ENCODE peak calls at places on chromosomes 1 and 21, in five cellular contexts. L is cardiac muscle cell, E is neural crest cell, J is HL-60, N is transverse colon. P is an unnamed sample.
A peak's percentile ranks its signal among the peaks of the same experiment; 100 is the strongest.

GRCh38 chr1:208807446-208808117 is 563.4 kb upstream of the PLXNA2 start:
- DNase-seq in J (peak; percentile 33), N (no peak), E (no peak), L (no peak), P (no peak)

GRCh38 chr1:240555524-240555923 is 56.4 kb downstream of the GREM2 start:
- DNase-seq in J (no peak), L (no peak), N (no peak), E (no peak), P (peak; percentile 5)

GRCh38 chr1:155003227-155003765 is 694 bp downstream of the ZBTB7B start:
- DNase-seq in J (peak; percentile 54), L (peak; percentile 34), E (no peak), N (peak; percentile 43), P (no peak)

GRCh38 chr1:28328228-28328648 is 602 bp upstream of the MED18 start:
- DNase-seq in N (no peak), J (no peak), L (no peak), E (no peak), P (no peak)

GRCh38 chr1:53469373-53469772 is 10.2 kb downstream of the DMRTB1 start:
- DNase-seq in J (no peak), E (no peak), N (no peak), L (no peak), P (no peak)

GRCh38 chr21:14523234-14523633 is 22.9 kb downstream of the SAMSN1 start:
- DNase-seq in L (peak; percentile 10), J (peak; percentile 43), N (no peak), E (no peak), P (no peak)

GRCh38 chr1:28885472-28885877 is 28.9 kb upstream of the EPB41 start:
- DNase-seq in J (no peak), N (no peak), E (no peak), L (no peak), P (no peak)

GRCh38 chr1:197913495-197914276 is 3.5 kb upstream of the LHX9 start:
- DNase-seq in N (no peak), E (no peak), J (no peak), L (no peak), P (no peak)

GRCh38 chr1:19772053-19772452 is 27.7 kb downstream of the TMCO4 start:
- DNase-seq in L (no peak), E (no peak), J (no peak), N (no peak), P (no peak)

GRCh38 chr1:40462956-40463590 is 12.8 kb downstream of the ZFP69B start:
- DNase-seq in L (no peak), E (no peak), N (no peak), J (no peak), P (no peak)

GRCh38 chr1:26614655-26615411 is 81.0 kb upstream of the ARID1A start:
- DNase-seq in E (no peak), N (no peak), J (no peak), L (no peak), P (no peak)

GRCh38 chr1:26610781-26611180 is 81.2 kb downstream of the RPS6KA1 start:
- DNase-seq in L (no peak), E (no peak), N (no peak), J (no peak), P (no peak)

GRCh38 chr1:26607191-26607590 is 77.6 kb downstream of the RPS6KA1 start:
- DNase-seq in N (no peak), E (no peak), L (peak; percentile 57), J (peak; percentile 59), P (no peak)

GRCh38 chr1:26603856-26604255 is 74.3 kb downstream of the RPS6KA1 start:
- DNase-seq in J (no peak), E (no peak), N (no peak), L (no peak), P (no peak)

DNA sequence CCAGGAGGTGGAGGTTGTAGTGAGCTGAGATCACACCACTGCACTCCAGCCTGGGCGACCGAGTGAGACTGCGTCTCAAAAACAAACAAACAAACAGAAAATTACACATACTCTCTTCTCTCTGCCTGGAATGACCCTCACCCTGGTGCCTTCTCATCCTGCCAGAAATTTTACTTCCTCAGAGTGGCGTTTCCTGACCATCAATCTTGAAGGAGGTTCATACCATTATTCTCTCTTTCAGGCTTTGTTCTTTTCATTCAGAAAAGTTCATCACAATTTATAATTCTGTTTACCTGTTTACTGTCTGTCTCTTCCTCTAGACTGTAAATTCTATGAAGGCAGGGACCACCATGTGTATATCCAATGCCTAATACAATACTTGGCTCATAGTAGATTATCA is 79.3 kb downstream of the RPS6KA1 start:
- DNase-seq in N (no peak), E (no peak), L (peak; percentile 37), J (no peak), P (no peak)
- TF ChIP-seq CTCF in N (no peak), E (no peak), L (no peak), J (no peak), P (no peak)

DNA sequence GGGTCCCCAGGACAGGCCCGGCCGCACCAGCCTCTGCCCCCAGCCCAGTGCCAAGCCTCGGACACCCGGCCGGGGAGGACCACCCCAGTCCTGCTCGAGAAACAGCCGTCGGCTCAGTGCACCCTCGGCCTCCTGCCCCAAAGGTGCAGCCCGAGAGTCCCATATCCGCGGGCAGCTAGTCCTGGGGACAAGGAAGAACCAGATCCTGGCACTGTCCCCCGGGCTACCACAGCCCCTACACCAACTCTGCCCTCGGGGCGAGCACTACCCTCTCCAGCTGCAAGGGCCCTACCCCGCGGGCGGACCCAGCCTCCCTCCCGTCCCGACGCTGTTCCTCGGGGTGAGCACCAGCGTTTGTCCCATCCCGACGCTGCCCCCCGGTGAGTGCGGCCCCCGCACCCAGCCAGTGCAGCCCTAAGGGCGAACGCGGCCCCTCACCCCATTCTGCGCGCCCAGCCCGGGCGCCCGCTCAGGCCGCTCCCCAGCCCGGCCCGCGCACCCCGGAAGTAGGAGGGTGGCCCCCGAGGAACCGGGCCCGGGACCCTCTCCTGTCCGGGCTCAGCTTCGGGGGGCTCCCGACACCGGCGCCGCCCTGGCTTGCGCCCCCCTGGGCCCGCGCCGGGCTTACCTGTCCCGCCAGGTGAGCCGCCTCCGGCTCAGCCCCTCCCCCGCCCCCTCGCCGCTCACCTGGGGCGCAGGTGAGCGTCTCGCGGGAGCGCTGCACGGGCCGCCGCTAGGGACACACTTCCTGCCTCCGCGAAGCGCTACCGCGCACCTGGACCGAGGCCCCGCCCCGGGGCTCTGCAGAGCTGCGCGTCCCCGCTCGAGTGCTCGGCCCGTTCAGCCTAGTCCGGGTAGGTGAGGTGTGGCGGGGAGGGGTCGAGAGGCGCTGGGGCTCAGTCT is at the start of gene KDF1:
- DNase-seq in J (no peak), L (no peak), E (no peak), N (peak; percentile 90), P (no peak)
- TF ChIP-seq CTCF in J (no peak), L (no peak), E (no peak), N (peak; percentile 42), P (peak; percentile 9)

GRCh38 chr1:157994081-157994581 is 686 bp downstream of the KIRREL1 start:
- DNase-seq in E (no peak), J (no peak), N (no peak), L (no peak), P (no peak)
- TF ChIP-seq CTCF in E (peak; percentile 21), J (no peak), N (no peak), L (peak; percentile 22), P (peak; percentile 40)

DNA sequence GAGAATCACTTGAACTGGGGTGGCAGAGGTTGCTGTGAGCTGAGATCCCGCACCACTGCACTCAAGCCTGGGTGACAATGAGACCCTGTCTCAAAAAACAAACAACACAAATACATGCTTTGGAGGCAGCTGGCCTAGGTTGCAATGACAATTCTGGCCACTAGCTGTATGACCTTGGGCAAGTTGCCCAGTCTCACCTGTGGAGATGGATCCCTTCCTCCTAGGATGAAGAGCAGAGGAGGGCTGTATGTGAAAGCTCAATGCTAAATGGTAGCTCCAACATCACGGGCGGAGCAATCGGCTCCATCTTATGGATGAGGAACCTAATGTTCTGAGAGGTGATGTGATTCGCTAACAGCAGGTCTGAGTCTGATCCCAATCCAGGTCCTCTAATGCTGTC is 20.6 kb downstream of the ADORA1 start:
- DNase-seq in N (no peak), J (no peak), L (no peak), E (no peak), P (no peak)
- TF ChIP-seq CTCF in N (no peak), J (peak; percentile 47), L (peak; percentile 21), E (peak; percentile 51), P (peak; percentile 68)

GRCh38 chr1:202656057-202656456 is 54.2 kb downstream of the SYT2 start:
- DNase-seq in E (peak; percentile 44), N (no peak), L (peak; percentile 34), J (no peak), P (no peak)
- TF ChIP-seq CTCF in E (peak; percentile 53), N (no peak), L (peak; percentile 30), J (no peak), P (peak; percentile 59)

GRCh38 chr1:117669572-117669971 is 63.7 kb downstream of the TENT5C start:
- DNase-seq in L (no peak), E (no peak), N (no peak), J (no peak), P (no peak)

GRCh38 chr1:117673405-117673804 is 67.6 kb downstream of the TENT5C start:
- DNase-seq in J (no peak), N (no peak), L (peak; percentile 66), E (no peak), P (peak; percentile 81)

GRCh38 chr1:117672756-117673155 is 66.9 kb downstream of the TENT5C start:
- DNase-seq in N (no peak), E (no peak), J (no peak), L (no peak), P (no peak)

GRCh38 chr1:117670996-117671780 is 65.3 kb downstream of the TENT5C start:
- DNase-seq in N (no peak), J (no peak), E (no peak), L (no peak), P (no peak)

DNA sequence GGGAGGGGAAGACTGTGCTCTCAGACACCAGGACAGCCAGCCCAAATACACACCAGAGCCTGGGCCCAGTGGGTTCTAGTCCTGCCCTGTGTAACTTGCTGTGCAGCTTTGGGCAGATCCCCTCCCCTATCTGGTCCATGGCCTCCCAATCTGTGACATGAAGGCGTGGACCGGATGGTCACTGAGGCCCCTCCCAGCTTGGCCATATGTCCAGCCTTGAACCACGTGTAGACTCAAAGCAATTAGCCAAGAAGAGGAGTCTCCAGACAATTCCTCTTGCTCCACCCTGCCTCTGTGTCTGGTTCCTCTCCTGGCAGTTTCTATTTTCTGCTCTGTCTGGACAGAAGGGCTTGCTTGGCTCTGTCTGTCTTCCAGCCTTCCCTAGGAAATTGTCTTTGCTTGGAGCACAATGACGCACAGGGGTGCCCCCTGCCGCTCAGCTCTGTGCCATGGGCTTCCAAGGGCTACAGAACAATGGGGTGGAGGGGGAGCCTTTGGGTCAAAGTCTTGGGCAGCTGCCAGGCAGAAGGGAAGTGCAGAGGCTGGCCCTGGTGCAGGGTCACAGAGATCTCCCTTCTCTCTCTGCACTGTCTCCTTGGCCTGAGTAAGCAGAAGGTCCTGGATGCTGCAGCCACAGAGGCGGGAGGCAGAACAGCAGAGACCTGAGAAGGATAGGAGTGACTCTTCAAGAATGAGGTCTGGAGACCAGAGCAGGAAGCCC is 66.1 kb downstream of the TENT5C start:
- DNase-seq in N (peak; percentile 67), E (no peak), L (peak; percentile 80), J (peak; percentile 46), P (no peak)
- TF ChIP-seq CTCF in N (no peak), E (no peak), L (peak; percentile 63), J (no peak), P (peak; percentile 35)